ENCODE peak calls at places on chromosome 15, in ten cellular contexts. B, E, P, S, U, H, D, M, K and A are unnamed samples.

GRCh38 chr15:43209059-43209824 is 11.6 kb downstream of the EPB42 start:
- DNase-seq in B (no peak), E (peak), P (peak), S (no peak), U (no peak), H (no peak), D (no peak), M (no peak), K (no peak), A (no peak)

GRCh38 chr15:70855764-70856163 is 1.8 kb upstream of the LARP6 start:
- DNase-seq in B (no peak), E (no peak), P (no peak), S (no peak), U (no peak), H (no peak), D (no peak), M (no peak), K (no peak), A (no peak)

GRCh38 chr15:96344706-96345559 is 14.4 kb downstream of the NR2F2 start:
- DNase-seq in B (peak), E (no peak), P (no peak), S (peak), U (no peak), H (no peak), D (no peak), M (no peak), K (peak), A (no peak)

GRCh38 chr15:48992096-48992495 is 28.4 kb upstream of the SHC4 start:
- DNase-seq in B (no peak), E (no peak), P (no peak), S (no peak), U (no peak), H (no peak), D (no peak), M (no peak), K (no peak), A (no peak)

GRCh38 chr15:73605759-73606423 is 27.3 kb downstream of the NPTN start:
- DNase-seq in B (no peak), E (no peak), P (no peak), S (no peak), U (no peak), H (no peak), D (no peak), M (no peak), K (no peak), A (no peak)

GRCh38 chr15:25846377-25846776 is 16.8 kb downstream of the ATP10A start:
- DNase-seq in B (no peak), E (no peak), P (no peak), S (no peak), U (no peak), H (peak), D (no peak), M (no peak), K (no peak), A (no peak)

GRCh38 chr15:69991493-69991892 is 106.2 kb downstream of the TLE3 start:
- DNase-seq in B (no peak), E (no peak), P (no peak), S (no peak), U (no peak), H (no peak), D (no peak), M (no peak), K (no peak), A (no peak)

GRCh38 chr15:101697488-101697887 is 26.8 kb downstream of the TARS3 start:
- DNase-seq in B (no peak), E (no peak), P (no peak), S (no peak), U (no peak), H (no peak), D (no peak), M (no peak), K (no peak), A (no peak)

GRCh38 chr15:86611392-86612040 is 531.8 kb downstream of the AGBL1 start:
- DNase-seq in B (no peak), E (peak), P (no peak), S (no peak), U (no peak), H (no peak), D (no peak), M (no peak), K (peak), A (no peak)

GRCh38 chr15:74201656-74202420 is 749 bp downstream of the STRA6 start:
- DNase-seq in B (no peak), E (no peak), P (no peak), S (no peak), U (no peak), H (no peak), D (no peak), M (no peak), K (peak), A (no peak)

GRCh38 chr15:45111390-45112142 is 2.4 kb downstream of the DUOX2 start:
- DNase-seq in B (no peak), E (no peak), P (no peak), S (no peak), U (no peak), H (no peak), D (no peak), M (no peak), K (no peak), A (no peak)

GRCh38 chr15:25710184-25710583 is 152.9 kb downstream of the ATP10A start:
- DNase-seq in B (no peak), E (peak), P (peak), S (no peak), U (no peak), H (peak), D (peak), M (peak), K (no peak), A (peak)

GRCh38 chr15:100891316-100892012 is 11.8 kb downstream of the ALDH1A3 start:
- DNase-seq in B (no peak), E (no peak), P (peak), S (no peak), U (no peak), H (no peak), D (no peak), M (peak), K (peak), A (no peak)

GRCh38 chr15:62739507-62739906 is 303.0 kb upstream of the TPM1 start:
- DNase-seq in B (no peak), E (no peak), P (no peak), S (peak), U (no peak), H (no peak), D (no peak), M (no peak), K (peak), A (no peak)

GRCh38 chr15:74400915-74401757 is 32.6 kb downstream of the SEMA7A start:
- DNase-seq in B (no peak), E (no peak), P (no peak), S (no peak), U (no peak), H (no peak), D (no peak), M (no peak), K (peak), A (no peak)

DNA sequence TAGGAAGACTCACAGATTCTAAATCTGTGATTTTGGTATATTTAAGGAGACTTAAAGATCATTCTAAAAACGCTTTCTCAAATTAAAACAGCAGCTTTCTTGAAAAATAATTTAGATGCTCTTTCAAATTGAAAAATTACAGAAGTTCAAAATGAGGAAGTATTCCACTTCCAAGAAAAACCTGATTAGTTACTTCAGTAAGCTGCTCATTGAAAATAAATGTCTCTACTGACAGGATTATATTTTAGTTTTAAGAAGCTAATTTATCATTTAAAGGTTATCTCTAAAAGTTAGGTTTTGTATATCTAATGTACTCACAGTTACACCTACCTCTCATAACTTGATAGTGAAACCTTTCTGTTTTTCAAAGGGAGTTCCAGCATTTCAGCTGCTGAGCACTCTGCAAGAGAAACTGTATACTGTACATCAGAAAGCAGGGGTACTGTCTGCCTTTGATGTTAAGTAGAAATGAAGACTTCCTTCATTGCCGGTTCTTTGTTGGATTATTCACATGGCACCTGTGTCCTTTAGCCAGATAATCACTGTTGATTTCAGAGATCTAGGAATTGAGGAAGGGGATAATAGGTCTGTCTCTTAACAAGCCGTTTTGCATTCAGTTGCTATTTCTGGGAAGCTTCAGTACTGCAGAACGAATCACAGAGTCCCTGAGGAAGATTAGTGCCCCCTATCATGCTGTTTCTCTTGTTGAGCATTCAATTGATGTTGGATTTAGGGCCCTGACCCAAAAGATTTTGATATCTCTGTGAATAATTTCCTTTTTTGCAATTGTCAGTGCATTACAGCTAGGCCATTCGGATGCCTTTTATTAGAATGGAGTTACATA is 161.7 kb downstream of the TCF12 start:
- DNase-seq in B (no peak), E (no peak), P (no peak), S (no peak), U (no peak), H (no peak), D (no peak), M (no peak), K (no peak), A (peak)
- H3K27ac ChIP-seq in B (no peak), E (no peak), P (no peak), S (no peak), U (no peak), H (no peak), D (no peak), M (no peak), K (no peak), A (no peak)

DNA sequence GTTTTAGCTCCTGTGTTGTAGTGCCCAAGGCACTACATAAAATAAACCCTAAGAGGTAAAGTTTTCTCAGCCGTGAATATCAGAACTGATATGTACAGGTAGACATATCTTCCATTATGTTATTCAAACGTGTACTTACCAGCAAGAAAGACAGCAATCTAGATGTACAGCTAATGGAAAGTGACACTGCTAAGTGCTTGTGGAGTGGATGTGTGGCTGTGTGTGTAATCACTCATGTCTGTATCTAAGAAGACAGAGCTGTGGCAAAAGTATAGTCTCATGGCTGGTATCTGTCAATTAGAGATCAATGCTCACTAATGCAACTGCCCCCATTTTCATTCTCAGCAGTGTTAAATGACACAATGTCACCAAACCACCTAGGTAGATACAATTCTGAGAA is 101.3 kb downstream of the FMN1 start:
- DNase-seq in B (no peak), E (no peak), P (no peak), S (no peak), U (no peak), H (no peak), D (no peak), M (no peak), K (no peak), A (no peak)
- H3K27ac ChIP-seq in B (no peak), E (no peak), P (no peak), S (no peak), U (no peak), H (no peak), D (no peak), M (no peak), K (peak), A (no peak)

GRCh38 chr15:80507638-80508316 is 103.6 kb downstream of the ARNT2 start:
- DNase-seq in B (no peak), E (no peak), P (no peak), S (no peak), U (no peak), H (no peak), D (no peak), M (no peak), K (peak), A (no peak)
- H3K27ac ChIP-seq in B (no peak), E (no peak), P (no peak), S (no peak), U (no peak), H (no peak), D (no peak), M (no peak), K (peak), A (no peak)

GRCh38 chr15:90227816-90228772 is 5.6 kb downstream of the CIB1 start:
- DNase-seq in B (no peak), E (peak), P (no peak), S (no peak), U (no peak), H (no peak), D (peak), M (peak), K (no peak), A (no peak)
- H3K27ac ChIP-seq in B (no peak), E (no peak), P (no peak), S (no peak), U (no peak), H (no peak), D (peak), M (no peak), K (no peak), A (no peak)

GRCh38 chr15:67149859-67150824 is 84.7 kb downstream of the SMAD3 start:
- DNase-seq in B (peak), E (peak), P (peak), S (peak), U (peak), H (no peak), D (peak), M (no peak), K (peak), A (peak)
- H3K27ac ChIP-seq in B (peak), E (peak), P (peak), S (peak), U (peak), H (no peak), D (peak), M (peak), K (peak), A (peak)

GRCh38 chr15:31297880-31298456 is 28.7 kb upstream of the KLF13 start:
- DNase-seq in B (no peak), E (peak), P (peak), S (no peak), U (peak), H (no peak), D (peak), M (peak), K (no peak), A (no peak)

GRCh38 chr15:31296304-31297220 is 30.1 kb upstream of the KLF13 start:
- DNase-seq in B (no peak), E (peak), P (peak), S (peak), U (peak), H (no peak), D (peak), M (peak), K (no peak), A (no peak)

GRCh38 chr15:31295660-31296059 is 31.0 kb upstream of the KLF13 start:
- DNase-seq in B (no peak), E (no peak), P (no peak), S (no peak), U (peak), H (no peak), D (no peak), M (peak), K (no peak), A (no peak)

GRCh38 chr15:31298707-31299172 is 27.9 kb upstream of the KLF13 start:
- DNase-seq in B (no peak), E (no peak), P (peak), S (no peak), U (peak), H (no peak), D (no peak), M (peak), K (no peak), A (no peak)

DNA sequence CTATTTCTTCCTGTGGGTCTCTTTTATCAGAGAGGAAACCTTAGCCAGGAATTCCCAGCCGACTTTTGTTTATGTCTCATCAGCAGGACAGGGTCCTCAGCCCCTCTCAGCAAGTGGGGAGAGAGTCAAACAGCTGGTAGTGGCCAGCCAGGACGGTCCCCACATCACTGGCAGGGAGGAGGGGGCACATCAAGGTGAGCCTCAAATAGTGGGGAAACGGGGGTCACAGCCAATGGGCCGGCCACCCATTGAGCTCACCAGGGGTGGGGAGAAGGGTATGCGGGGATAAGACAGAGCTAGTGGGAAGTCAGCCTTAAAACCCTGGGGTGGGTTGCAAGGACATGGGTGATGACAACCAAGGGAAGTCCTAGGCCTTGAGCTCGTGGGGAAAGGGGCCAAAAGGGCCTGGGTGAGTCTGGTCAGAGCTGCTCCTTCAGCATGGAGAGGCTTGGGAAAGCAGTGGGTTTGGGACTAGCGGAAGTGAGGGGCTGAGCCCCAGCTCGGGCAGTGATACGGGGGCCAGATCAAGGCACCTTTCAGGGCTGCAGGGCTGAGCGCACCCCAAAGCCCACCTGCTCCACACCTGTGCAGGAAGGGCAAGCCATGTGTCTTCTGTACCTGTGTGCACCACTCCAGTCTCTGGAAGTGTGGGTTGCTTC is 29.3 kb upstream of the KLF13 start:
- DNase-seq in B (no peak), E (no peak), P (peak), S (no peak), U (no peak), H (no peak), D (no peak), M (peak), K (no peak), A (no peak)
- H3K27ac ChIP-seq in B (no peak), E (peak), P (no peak), S (no peak), U (no peak), H (no peak), D (peak), M (no peak), K (no peak), A (no peak)

GRCh38 chr15:40092416-40093223 is 16.1 kb downstream of the BMF start:
- DNase-seq in B (peak), E (peak), P (no peak), S (no peak), U (peak), H (no peak), D (peak), M (peak), K (peak), A (peak)
- H3K27ac ChIP-seq in B (peak), E (peak), P (no peak), S (no peak), U (peak), H (no peak), D (peak), M (peak), K (peak), A (peak)